ENCODE peak calls at places on chromosomes 6 and 20, in eight cellular contexts. R is ovary, P is suprapubic skin, E is stomach, L is A549, J is transverse colon, N is sigmoid colon, U is HepG2. C is an unnamed sample.

GRCh38 chr6:155186052-155186658 is 77.7 kb upstream of the CLDN20 start:
- DNase-seq in R (no peak), P (no peak), E (no peak), L (no peak), J (no peak), N (no peak), U (no peak), C (no peak)

GRCh38 chr6:155030148-155030720 is 35.1 kb downstream of the TIAM2 start:
- DNase-seq in R (no peak), P (no peak), E (no peak), L (no peak), J (no peak), N (no peak), U (no peak), C (no peak)

GRCh38 chr6:152746172-152746553 is 4.4 kb upstream of the VIP start:
- DNase-seq in R (no peak), P (no peak), E (no peak), L (peak), J (no peak), N (no peak), U (peak), C (no peak)

GRCh38 chr6:53294095-53294494 is 54.7 kb downstream of the ELOVL5 start:
- DNase-seq in R (no peak), P (no peak), E (no peak), L (no peak), J (no peak), N (no peak), U (peak), C (no peak)

GRCh38 chr6:45433533-45434400 is 56.0 kb upstream of the SUPT3H start:
- DNase-seq in R (no peak), P (no peak), E (no peak), L (no peak), J (no peak), N (no peak), U (no peak), C (no peak)

GRCh38 chr6:37826188-37826587 is 6.7 kb downstream of the ZFAND3 start:
- DNase-seq in R (no peak), P (no peak), E (no peak), L (no peak), J (no peak), N (no peak), U (no peak), C (no peak)

GRCh38 chr20:14583413-14583812 is 246.0 kb upstream of the FLRT3 start:
- DNase-seq in R (no peak), P (no peak), E (no peak), L (peak), J (no peak), N (no peak), U (no peak), C (no peak)

GRCh38 chr6:32190054-32190945 is at the start of gene PBX2:
- DNase-seq in R (peak), P (peak), E (peak), L (peak), J (peak), N (peak), U (peak), C (peak)

GRCh38 chr20:46458891-46459750 is 52.7 kb upstream of the ELMO2 start:
- DNase-seq in R (no peak), P (no peak), E (peak), L (no peak), J (peak), N (no peak), U (no peak), C (no peak)

GRCh38 chr6:102742033-102742432 is 1348.5 kb downstream of the GRIK2 start:
- DNase-seq in R (no peak), P (no peak), E (no peak), L (no peak), J (no peak), N (no peak), U (no peak), C (no peak)

GRCh38 chr20:54221996-54222890 is 14.4 kb downstream of the PFDN4 start:
- DNase-seq in R (no peak), P (no peak), E (peak), L (no peak), J (no peak), N (no peak), U (no peak), C (no peak)

GRCh38 chr20:50538276-50538675 is 28.1 kb downstream of the PTPN1 start:
- DNase-seq in R (no peak), P (no peak), E (no peak), L (no peak), J (no peak), N (no peak), U (no peak), C (no peak)

GRCh38 chr6:136360783-136361182 is 71.1 kb upstream of the BCLAF1 start:
- DNase-seq in R (no peak), P (no peak), E (no peak), L (no peak), J (no peak), N (no peak), U (no peak), C (no peak)

GRCh38 chr6:94673251-94673650 is 904.1 kb upstream of the MANEA start:
- DNase-seq in R (no peak), P (no peak), E (no peak), L (no peak), J (no peak), N (no peak), U (no peak), C (no peak)

GRCh38 chr20:11890331-11891080 is 27.2 kb upstream of the BTBD3 start:
- DNase-seq in R (peak), P (peak), E (peak), L (peak), J (peak), N (peak), U (peak), C (peak)

GRCh38 chr6:140773276-140773675 is 1359.4 kb upstream of the GJE1 start:
- DNase-seq in R (no peak), P (no peak), E (no peak), L (no peak), J (no peak), N (no peak), U (no peak), C (no peak)

GRCh38 chr6:143629104-143630080 is 48.4 kb upstream of the PHACTR2 start:
- DNase-seq in R (no peak), P (no peak), E (no peak), L (no peak), J (no peak), N (no peak), U (no peak), C (no peak)

GRCh38 chr6:108116781-108117426 is 42.4 kb upstream of the OSTM1 start:
- DNase-seq in R (no peak), P (no peak), E (no peak), L (no peak), J (no peak), N (no peak), U (no peak), C (peak)

GRCh38 chr6:89145461-89145961 is 344 bp upstream of the PM20D2 start:
- DNase-seq in R (no peak), P (no peak), E (no peak), L (peak), J (no peak), N (no peak), U (no peak), C (no peak)

GRCh38 chr6:151679081-151679480 is 128.4 kb upstream of the ESR1 start:
- DNase-seq in R (no peak), P (peak), E (no peak), L (no peak), J (no peak), N (no peak), U (no peak), C (no peak)

GRCh38 chr20:48262955-48263354 is 477.7 kb upstream of the SULF2 start:
- DNase-seq in R (no peak), P (no peak), E (no peak), L (no peak), J (no peak), N (no peak), U (no peak), C (no peak)

GRCh38 chr6:157464653-157465535 is 83.9 kb downstream of the ZDHHC14 start:
- DNase-seq in R (no peak), P (no peak), E (no peak), L (no peak), J (no peak), N (no peak), U (no peak), C (peak)

GRCh38 chr6:25934181-25934580 is 3.7 kb upstream of the SLC17A2 start:
- DNase-seq in R (no peak), P (no peak), E (no peak), L (no peak), J (no peak), N (no peak), U (no peak), C (peak)

GRCh38 chr6:93182933-93183479 is 236.4 kb downstream of the EPHA7 start:
- DNase-seq in R (no peak), P (no peak), E (no peak), L (no peak), J (no peak), N (no peak), U (no peak), C (no peak)

GRCh38 chr20:46130534-46130933 is 12.4 kb downstream of the CD40 start:
- DNase-seq in R (no peak), P (peak), E (no peak), L (no peak), J (no peak), N (peak), U (no peak), C (no peak)

GRCh38 chr6:134551245-134551960 is 233.5 kb upstream of the SGK1 start:
- DNase-seq in R (no peak), P (no peak), E (no peak), L (peak), J (no peak), N (no peak), U (no peak), C (no peak)

GRCh38 chr6:148342146-148343027 is at the start of gene SASH1:
- DNase-seq in R (peak), P (peak), E (peak), L (peak), J (peak), N (peak), U (peak), C (peak)

GRCh38 chr20:19251506-19251905 is 39.1 kb downstream of the SLC24A3 start:
- DNase-seq in R (no peak), P (no peak), E (no peak), L (no peak), J (no peak), N (no peak), U (no peak), C (peak)

GRCh38 chr20:22402550-22402949 is 181.8 kb downstream of the FOXA2 start:
- DNase-seq in R (no peak), P (no peak), E (no peak), L (no peak), J (no peak), N (no peak), U (no peak), C (no peak)

GRCh38 chr6:110173506-110174132 is 5.9 kb downstream of the WASF1 start:
- DNase-seq in R (no peak), P (no peak), E (no peak), L (no peak), J (no peak), N (no peak), U (peak), C (no peak)

GRCh38 chr6:169417101-169417500 is 163.5 kb upstream of the THBS2 start:
- DNase-seq in R (no peak), P (no peak), E (no peak), L (no peak), J (no peak), N (no peak), U (no peak), C (no peak)

GRCh38 chr20:3613821-3614440 is 49.3 kb downstream of the GFRA4 start:
- DNase-seq in R (no peak), P (no peak), E (no peak), L (no peak), J (no peak), N (no peak), U (no peak), C (peak)

GRCh38 chr6:37624606-37625574 is 72.8 kb downstream of the MDGA1 start:
- DNase-seq in R (peak), P (no peak), E (peak), L (no peak), J (peak), N (no peak), U (no peak), C (no peak)

GRCh38 chr6:161128680-161129196 is 137.2 kb downstream of the MAP3K4 start:
- DNase-seq in R (no peak), P (no peak), E (no peak), L (peak), J (no peak), N (no peak), U (no peak), C (no peak)

GRCh38 chr20:32289661-32290431 is 12.4 kb downstream of the KIF3B start:
- DNase-seq in R (no peak), P (no peak), E (peak), L (peak), J (peak), N (no peak), U (peak), C (no peak)

GRCh38 chr6:75849329-75850025 is 100.4 kb downstream of the MYO6 start:
- DNase-seq in R (no peak), P (no peak), E (peak), L (peak), J (no peak), N (no peak), U (no peak), C (no peak)

GRCh38 chr6:125267806-125268523 is 33.8 kb downstream of the HDDC2 start:
- DNase-seq in R (no peak), P (no peak), E (no peak), L (no peak), J (no peak), N (no peak), U (no peak), C (no peak)

GRCh38 chr6:163533443-163533842 is 118.9 kb downstream of the QKI start:
- DNase-seq in R (no peak), P (no peak), E (no peak), L (peak), J (no peak), N (no peak), U (peak), C (no peak)

DNA sequence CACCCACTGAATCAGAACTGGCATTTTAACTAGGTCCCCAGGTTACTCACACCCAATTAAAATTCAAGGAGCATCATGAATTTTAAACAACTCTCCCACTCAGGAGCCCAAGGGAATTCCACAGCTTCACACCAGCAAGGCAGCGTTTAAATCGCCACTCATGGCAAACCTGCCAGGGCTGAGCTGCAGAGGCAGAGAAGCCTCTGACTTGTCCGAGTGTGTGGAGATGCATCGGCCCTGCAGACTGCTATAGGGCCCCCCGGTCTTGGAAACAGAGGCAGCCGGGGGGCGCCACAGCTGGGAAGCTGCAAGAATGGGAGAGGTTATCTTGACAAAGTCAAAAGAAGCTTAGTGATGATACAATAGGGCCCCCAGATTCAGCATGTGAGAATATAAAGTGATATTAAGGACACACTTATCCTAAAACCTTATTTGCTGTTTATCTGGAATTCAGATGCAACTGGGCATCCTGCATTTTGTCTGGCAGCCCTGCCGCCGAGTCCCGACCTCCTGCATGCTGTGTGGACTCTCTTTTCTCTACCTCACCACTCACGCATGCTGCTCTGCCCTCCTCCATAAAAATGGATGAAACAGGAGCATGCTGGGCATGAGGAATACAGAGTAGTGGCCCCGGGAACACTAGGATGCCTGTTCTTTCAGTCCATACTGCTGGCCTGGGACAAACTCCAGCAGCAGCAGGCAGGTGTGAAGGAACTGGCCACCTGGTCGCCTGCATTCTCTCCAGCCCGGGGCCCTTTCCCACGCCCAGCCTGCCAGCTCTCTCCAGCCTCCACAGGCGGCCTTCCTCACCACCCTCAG is 126.1 kb downstream of the PXDC1 start:
- DNase-seq in R (no peak), P (no peak), E (no peak), L (no peak), J (no peak), N (no peak), U (no peak), C (peak)
- TF ChIP-seq EP300 in R (no peak), P (no peak), E (no peak), L (no peak), J (no peak), N (no peak), U (no peak), C (no peak)

DNA sequence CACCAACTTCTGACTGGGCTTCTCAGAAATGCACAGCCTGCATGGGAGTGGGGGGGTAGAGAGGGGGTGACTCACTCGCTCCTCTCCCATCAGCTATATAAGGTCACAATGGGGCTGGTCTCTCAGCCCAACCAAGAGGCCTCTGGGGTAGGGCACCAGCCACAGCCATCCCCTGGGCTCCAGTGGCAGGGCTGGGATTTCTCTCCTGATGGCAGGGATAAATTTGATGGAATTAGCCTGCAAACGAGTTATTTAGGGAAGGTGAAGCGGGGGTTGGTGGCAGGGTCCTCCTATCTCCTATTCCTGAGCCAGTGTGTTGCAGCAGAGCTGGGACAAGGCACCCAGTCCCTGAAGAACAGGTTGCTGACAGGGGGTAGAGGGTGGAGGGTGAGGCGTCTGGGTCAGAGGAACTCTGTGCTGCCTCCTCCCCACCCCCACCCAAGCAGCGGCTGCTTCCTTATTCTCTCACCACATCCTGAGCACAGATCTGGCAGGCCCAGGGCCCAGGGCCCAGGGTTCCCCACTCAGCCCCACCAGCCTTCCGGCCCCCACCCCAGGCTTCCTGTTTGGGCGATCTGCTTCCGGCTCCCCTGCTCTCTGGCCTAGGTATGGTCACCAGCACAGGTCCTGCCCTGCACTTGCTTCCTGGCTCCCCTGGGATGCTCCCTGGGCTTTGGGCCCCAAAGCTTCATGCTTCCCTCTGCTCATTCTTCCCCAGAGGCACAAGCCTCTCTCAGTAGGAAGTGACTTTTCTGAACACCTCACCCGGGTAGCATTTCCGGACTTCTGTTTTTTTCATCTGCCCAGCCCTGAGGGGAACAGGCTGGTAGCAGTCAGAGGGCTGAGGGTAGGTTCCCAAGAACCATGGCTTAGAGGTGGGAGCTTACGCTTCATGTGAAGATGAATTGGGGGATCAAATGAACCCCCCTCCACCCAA is 4.0 kb downstream of the PPP1R18 start:
- DNase-seq in R (peak), P (peak), E (peak), L (peak), J (peak), N (peak), U (peak), C (peak)
- TF ChIP-seq EP300 in R (no peak), P (no peak), E (no peak), L (no peak), J (peak), N (peak), U (no peak), C (no peak)

GRCh38 chr20:56447227-56447626 is 21.2 kb upstream of the RTF2 start:
- DNase-seq in R (no peak), P (no peak), E (no peak), L (no peak), J (no peak), N (no peak), U (no peak), C (no peak)
- TF ChIP-seq EP300 in R (no peak), P (no peak), E (no peak), L (no peak), J (no peak), N (no peak), U (no peak), C (no peak)

DNA sequence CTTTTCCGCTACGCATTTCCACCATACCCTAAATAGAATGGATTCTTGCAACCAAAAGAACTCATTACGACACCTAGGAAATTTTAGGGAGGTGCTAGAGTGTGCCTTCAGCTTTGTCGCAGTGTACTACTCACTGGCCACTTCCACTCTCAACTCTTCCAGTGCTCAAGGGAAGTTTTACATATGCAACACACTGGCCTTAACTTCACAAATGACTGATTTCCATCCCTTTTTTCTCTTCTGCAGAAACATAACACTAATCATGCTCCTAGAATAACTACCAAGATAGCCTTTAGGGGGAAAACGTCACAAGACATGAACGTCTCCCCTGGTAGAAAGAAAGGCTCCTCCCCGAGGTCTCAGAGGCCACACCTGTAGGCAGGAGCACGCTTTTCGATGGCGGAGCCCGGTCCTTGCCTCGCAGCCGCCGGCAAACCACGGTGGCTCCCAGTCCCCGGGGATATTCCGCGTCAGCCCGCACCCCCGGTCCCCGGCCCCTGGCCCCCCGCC is 584 bp downstream of the LYRM4 start:
- DNase-seq in R (no peak), P (peak), E (peak), L (peak), J (peak), N (peak), U (peak), C (no peak)
- TF ChIP-seq EP300 in R (no peak), P (no peak), E (no peak), L (no peak), J (no peak), N (no peak), U (no peak), C (no peak)

GRCh38 chr6:56076033-56076432 is 171.3 kb downstream of the COL21A1 start:
- DNase-seq in R (no peak), P (no peak), E (no peak), L (peak), J (no peak), N (no peak), U (no peak), C (no peak)

GRCh38 chr6:56073315-56073714 is 174.1 kb downstream of the COL21A1 start:
- DNase-seq in R (no peak), P (no peak), E (no peak), L (no peak), J (no peak), N (no peak), U (no peak), C (no peak)

GRCh38 chr6:56073761-56074160 is 173.6 kb downstream of the COL21A1 start:
- DNase-seq in R (no peak), P (no peak), E (no peak), L (no peak), J (no peak), N (no peak), U (no peak), C (no peak)

GRCh38 chr6:56072856-56073255 is 174.5 kb downstream of the COL21A1 start:
- DNase-seq in R (no peak), P (no peak), E (no peak), L (no peak), J (no peak), N (no peak), U (no peak), C (no peak)
- TF ChIP-seq EP300 in R (no peak), P (no peak), E (no peak), L (no peak), J (no peak), N (no peak), U (no peak), C (no peak)